ENCODE peak calls at places on chromosome 1, in nine cellular contexts. X is CD8-positive, alpha-beta memory T cell; S is hepatocyte; Y is aorta; C is CD8-positive, alpha-beta T cell; W is transverse colon; R is esophagus squamous epithelium; G is tibial artery; J is heart left ventricle. N is an unnamed sample.

GRCh38 chr1:169119405-169119804 is 12.9 kb downstream of the ATP1B1 start:
- DNase-seq in J (no peak), S (peak; percentile 63), W (no peak), R (no peak), Y (no peak), G (no peak), X (no peak), C (no peak), N (no peak)

GRCh38 chr1:114083186-114083585 is 70.5 kb downstream of the SYT6 start:
- DNase-seq in C (no peak), S (no peak), Y (no peak), J (no peak), X (no peak), W (no peak), R (no peak), G (no peak), N (no peak)

GRCh38 chr1:19074361-19074901 is 118.0 kb upstream of the IFFO2 start:
- DNase-seq in J (no peak), S (no peak), C (peak; percentile 84), Y (no peak), X (peak; percentile 18), G (no peak), R (no peak), W (no peak), N (peak; percentile 48)

GRCh38 chr1:232853994-232854532 is 48.8 kb downstream of the MAP10 start:
- DNase-seq in G (no peak), Y (no peak), S (no peak), J (no peak), C (no peak), W (no peak), X (no peak), R (no peak), N (no peak)

GRCh38 chr1:207997486-207998268 is 86.8 kb upstream of the CD34 start:
- DNase-seq in W (peak; percentile 81), X (peak; percentile 20), Y (peak; percentile 79), J (peak; percentile 86), S (peak; percentile 88), G (peak; percentile 80), C (peak; percentile 35), R (no peak), N (peak; percentile 77)

GRCh38 chr1:171221665-171222591 is 26.4 kb upstream of the FMO1 start:
- DNase-seq in G (no peak), J (no peak), X (no peak), Y (no peak), R (no peak), S (no peak), C (no peak), W (no peak), N (no peak)

GRCh38 chr1:208880433-208881100 is 636.4 kb upstream of the PLXNA2 start:
- DNase-seq in X (no peak), R (no peak), Y (no peak), J (no peak), G (no peak), S (no peak), C (no peak), W (no peak), N (no peak)

GRCh38 chr1:75440274-75440673 is 170.6 kb downstream of the SLC44A5 start:
- DNase-seq in X (no peak), C (no peak), R (no peak), Y (no peak), W (no peak), J (no peak), G (no peak), S (no peak), N (no peak)

GRCh38 chr1:183277821-183278735 is 92.0 kb downstream of the LAMC2 start:
- DNase-seq in R (no peak), X (no peak), W (no peak), J (no peak), G (no peak), C (no peak), S (no peak), Y (no peak), N (no peak)

GRCh38 chr1:164623805-164624204 is 64.8 kb downstream of the PBX1 start:
- DNase-seq in G (no peak), Y (no peak), S (no peak), J (no peak), R (no peak), X (no peak), W (no peak), C (no peak), N (no peak)

GRCh38 chr1:87398644-87399043 is 70.0 kb downstream of the LMO4 start:
- DNase-seq in S (no peak), Y (no peak), R (no peak), J (no peak), C (no peak), G (no peak), X (no peak), W (no peak), N (no peak)

GRCh38 chr1:30923597-30923996 is 15.0 kb upstream of the SDC3 start:
- DNase-seq in J (no peak), W (no peak), R (no peak), Y (no peak), S (no peak), X (no peak), G (no peak), C (no peak), N (no peak)

GRCh38 chr1:89620664-89621063 is 12.3 kb upstream of the LRRC8C start:
- DNase-seq in S (no peak), Y (no peak), W (no peak), G (no peak), R (no peak), X (no peak), C (no peak), J (no peak), N (no peak)
- H3K4me3 ChIP-seq in S (no peak overlapping the region), Y (no peak overlapping the region), W (no peak overlapping the region), G (no peak overlapping the region), R (no peak overlapping the region), X (no peak overlapping the region), C (no peak overlapping the region), J (no peak overlapping the region), N (no peak overlapping the region)

GRCh38 chr1:201072922-201073321 is 39.3 kb downstream of the CACNA1S start:
- DNase-seq in J (no peak), S (no peak), G (no peak), C (no peak), Y (no peak), W (no peak), X (no peak), R (no peak), N (no peak)
- H3K27me3 ChIP-seq in J (no peaks in the 10 kb centered on the region), S (no peaks in the 10 kb centered on the region), G (no peaks in the 10 kb centered on the region), C (no peaks in the 10 kb centered on the region), Y (no peaks in the 10 kb centered on the region), W (no peaks in the 10 kb centered on the region), X (no peaks in the 10 kb centered on the region), R (no peaks in the 10 kb centered on the region), N (no peaks in the 10 kb centered on the region)

GRCh38 chr1:27823784-27824183 is 6.8 kb upstream of the PPP1R8 start:
- DNase-seq in C (no peak), Y (no peak), J (no peak), W (no peak), G (no peak), X (no peak), S (no peak), R (no peak), N (no peak)
- H3K4me1 ChIP-seq in C (no peaks in the 10 kb centered on the region), Y (no peaks in the 10 kb centered on the region), J (no peaks in the 10 kb centered on the region), W (no peaks in the 10 kb centered on the region), G (no peaks in the 10 kb centered on the region), X (no peaks in the 10 kb centered on the region), S (no peaks in the 10 kb centered on the region), R (no peaks in the 10 kb centered on the region), N (no peaks in the 10 kb centered on the region)

GRCh38 chr1:236502972-236503639 is 20.7 kb upstream of the LGALS8 start:
- DNase-seq in G (peak; percentile 52), S (peak; percentile 79), X (no peak), W (peak; percentile 63), R (no peak), Y (peak; percentile 81), J (peak; percentile 66), C (no peak), N (peak; percentile 51)
- H3K4me3 ChIP-seq in G (peak overlapping the region; percentile 37), S (no peak overlapping the region), X (peak overlapping the region; percentile 26), W (peak overlapping the region; percentile 12), R (peak overlapping the region; percentile 2), Y (no peak overlapping the region), J (peak overlapping the region; percentile 25), C (no peak overlapping the region), N (no peak overlapping the region)

GRCh38 chr1:46533179-46533864 is 18.1 kb downstream of the KNCN start:
- DNase-seq in G (no peak), S (peak; percentile 64), R (no peak), W (peak; percentile 21), Y (peak; percentile 66), J (peak; percentile 58), C (peak; percentile 61), X (peak; percentile 41), N (no peak)
- H3K27me3 ChIP-seq in G (no peaks in the 10 kb centered on the region), S (peaks cover 45% of the 10 kb centered on the region), R (no peaks in the 10 kb centered on the region), W (peaks cover 53% of the 10 kb centered on the region), Y (no peaks in the 10 kb centered on the region), J (peaks cover 2% of the 10 kb centered on the region), C (no peaks in the 10 kb centered on the region), X (peaks cover 3% of the 10 kb centered on the region), N (peaks cover 19% of the 10 kb centered on the region)

N was measured in small intestine.